ENCODE peak calls at places on chromosomes 16 and 17, in four cellular contexts. K, T, C and Q are unnamed samples.

GRCh38 chr17:7173687-7174602 is 5.2 kb downstream of the ASGR1 start:
- DNase-seq in K (no peak), T (no peak), C (no peak), Q (no peak)

GRCh38 chr17:28425206-28425605 is 19.2 kb upstream of the SLC46A1 start:
- DNase-seq in K (no peak), T (no peak), C (no peak), Q (no peak)

GRCh38 chr16:89363621-89364393 is 126.6 kb downstream of the ANKRD11 start:
- DNase-seq in K (peak; percentile 65), T (no peak), C (peak; percentile 51), Q (no peak)

GRCh38 chr17:82204831-82205719 is 7.6 kb downstream of the CCDC57 start:
- DNase-seq in K (peak; percentile 70), T (no peak), C (no peak), Q (no peak)

GRCh38 chr17:7756968-7757367 is 39.4 kb downstream of the DNAH2 start:
- DNase-seq in K (no peak), T (no peak), C (no peak), Q (no peak)

GRCh38 chr16:55499951-55500350 is 8.9 kb upstream of the LPCAT2 start:
- DNase-seq in K (no peak), T (no peak), C (no peak), Q (no peak)

GRCh38 chr16:10741844-10742243 is 1.8 kb upstream of the NUBP1 start:
- DNase-seq in K (no peak), T (no peak), C (no peak), Q (no peak)

GRCh38 chr17:44066204-44066930 is at the start of gene LSM12:
- DNase-seq in K (peak; percentile 95), T (peak; percentile 96), C (peak; percentile 90), Q (peak; percentile 68)

GRCh38 chr16:87778830-87779579 is 13.2 kb upstream of the KLHDC4 start:
- DNase-seq in K (peak; percentile 85), T (peak; percentile 85), C (peak; percentile 88), Q (peak; percentile 80)

GRCh38 chr17:28059675-28060074 is 17.2 kb downstream of the NLK start:
- DNase-seq in K (no peak), T (no peak), C (no peak), Q (no peak)

GRCh38 chr17:161481-161880 is 20.0 kb downstream of the DOC2B start:
- DNase-seq in K (no peak), T (no peak), C (no peak), Q (no peak)

GRCh38 chr17:80584171-80584905 is 39.7 kb downstream of the RPTOR start:
- DNase-seq in K (no peak), T (no peak), C (no peak), Q (no peak)

GRCh38 chr17:76171701-76172100 is 30.7 kb upstream of the FOXJ1 start:
- DNase-seq in K (no peak), T (no peak), C (no peak), Q (no peak)

GRCh38 chr17:21131090-21131616 is 4.4 kb downstream of the DHRS7B start:
- DNase-seq in K (no peak), T (no peak), C (no peak), Q (no peak)

GRCh38 chr16:11145173-11145820 is 110.7 kb downstream of the SOCS1 start:
- DNase-seq in K (no peak), T (no peak), C (no peak), Q (no peak)

GRCh38 chr17:7912927-7913524 is 3.1 kb downstream of the RNF227 start:
- DNase-seq in K (peak; percentile 79), T (peak; percentile 48), C (peak; percentile 77), Q (peak; percentile 43)

GRCh38 chr16:55710466-55710865 is 54.7 kb downstream of the SLC6A2 start:
- DNase-seq in K (no peak), T (no peak), C (no peak), Q (no peak)

GRCh38 chr17:8311131-8311790 is 1.2 kb downstream of the ARHGEF15 start:
- DNase-seq in K (no peak), T (no peak), C (no peak), Q (no peak)

GRCh38 chr17:50219345-50219744 is 17.9 kb upstream of the COL1A1 start:
- DNase-seq in K (peak; percentile 71), T (no peak), C (peak; percentile 47), Q (no peak)

GRCh38 chr17:32445075-32445427 is 741 bp downstream of the PSMD11 start:
- DNase-seq in K (peak; percentile 70), T (peak; percentile 31), C (peak; percentile 37), Q (no peak)

DNA sequence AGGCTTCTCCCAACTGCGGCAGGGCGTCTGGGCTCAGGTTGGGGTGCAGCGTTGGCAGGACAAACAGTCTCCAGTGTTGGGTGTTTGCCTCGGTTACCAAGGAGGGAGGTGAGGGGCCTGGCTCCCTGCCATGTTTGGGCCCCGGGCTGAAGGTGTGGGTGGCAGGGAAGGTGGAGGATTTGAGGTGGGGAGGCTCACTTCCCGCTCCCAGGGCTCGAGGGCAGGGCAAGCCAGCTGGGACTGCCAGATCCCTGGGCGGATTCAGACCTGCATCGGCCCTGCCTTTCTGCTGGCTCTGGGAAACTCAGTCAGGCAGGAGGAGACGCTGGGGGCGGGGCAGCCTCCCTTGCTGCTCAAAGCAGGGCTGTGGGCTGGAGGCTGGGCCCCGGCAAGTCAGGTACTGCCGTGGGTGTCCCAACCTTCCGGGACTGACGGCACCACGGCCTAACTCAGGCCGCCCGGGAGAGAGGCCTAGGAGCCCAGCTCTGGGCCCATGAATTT is 31.3 kb upstream of the KRT17 start:
- DNase-seq in K (no peak), T (no peak), C (no peak), Q (no peak)
- TF ChIP-seq MYC in K (no peak), T (no peak), C (no peak), Q (no peak)

DNA sequence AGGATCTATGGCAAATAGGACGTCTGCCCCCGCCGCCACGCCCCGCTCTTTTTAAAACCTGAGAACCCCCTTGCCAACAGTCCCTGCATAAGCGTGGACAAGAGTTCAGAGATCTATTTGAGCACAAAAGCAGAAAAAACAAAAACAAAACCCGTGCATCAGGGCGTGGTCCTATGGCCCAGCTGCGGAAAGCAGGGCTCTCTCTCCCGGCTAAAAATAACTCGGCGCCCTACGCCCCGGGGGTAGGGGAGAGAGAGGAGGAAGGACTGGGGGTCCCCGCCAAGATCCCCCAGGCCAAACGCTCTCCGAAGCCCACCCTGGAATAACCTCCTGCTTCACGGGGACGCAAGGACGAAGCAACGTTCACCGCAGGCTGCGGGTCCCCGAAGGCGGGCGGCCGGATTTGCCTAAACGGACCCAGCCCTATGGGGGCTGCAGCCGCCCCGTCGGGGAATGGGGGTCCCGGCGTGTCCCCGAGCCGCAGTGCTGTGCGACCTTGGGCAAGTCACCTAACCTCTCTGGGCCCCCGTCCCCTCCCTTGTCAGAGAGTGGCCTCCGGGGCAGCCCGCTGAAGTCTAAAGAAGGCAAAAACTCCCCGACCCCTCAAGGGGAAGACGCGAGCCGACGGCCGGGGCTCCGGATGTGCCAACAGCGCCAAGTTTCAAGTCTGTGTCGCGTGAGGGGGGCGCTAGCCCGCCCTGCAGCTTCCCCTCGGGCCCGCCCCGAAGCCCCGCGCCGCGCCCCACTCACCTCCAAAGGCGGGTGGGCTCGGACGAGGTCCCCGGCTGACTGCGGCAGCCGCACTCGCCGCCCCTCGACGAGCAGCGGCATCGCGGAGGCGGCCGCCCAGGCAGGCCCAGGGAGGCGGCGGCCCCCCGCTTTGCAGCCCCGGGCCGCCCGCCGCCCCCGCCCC is 477 bp downstream of the NTAN1 start:
- DNase-seq in K (peak; percentile 30), T (peak; percentile 27), C (peak; percentile 34), Q (no peak)
- TF ChIP-seq RAD21 in K (no peak), T (no peak), C (no peak), Q (no peak)

GRCh38 chr17:40110026-40110425 is 9.6 kb upstream of the NR1D1 start:
- DNase-seq in K (no peak), T (no peak), C (no peak), Q (no peak)

GRCh38 chr17:40107266-40107980 is 7.0 kb upstream of the NR1D1 start:
- DNase-seq in K (no peak), T (no peak), C (peak; percentile 41), Q (no peak)

GRCh38 chr17:40110457-40110856 is 10.1 kb upstream of the NR1D1 start:
- DNase-seq in K (no peak), T (no peak), C (no peak), Q (no peak)

GRCh38 chr17:40111221-40112128 is 10.3 kb upstream of the MSL1 start:
- DNase-seq in K (peak; percentile 99), T (peak; percentile 91), C (peak; percentile 95), Q (no peak)

GRCh38 chr17:40109471-40109824 is 9.1 kb upstream of the NR1D1 start:
- DNase-seq in K (no peak), T (no peak), C (peak; percentile 57), Q (no peak)
- TF ChIP-seq MYC in K (no peak), T (no peak), C (no peak), Q (no peak)

GRCh38 chr16:57152096-57153093 is 33.4 kb downstream of the PSME3IP1 start:
- DNase-seq in K (no peak), T (no peak), C (peak; percentile 27), Q (no peak)
- TF ChIP-seq RAD21 in K (no peak), T (no peak), C (no peak), Q (no peak)

DNA sequence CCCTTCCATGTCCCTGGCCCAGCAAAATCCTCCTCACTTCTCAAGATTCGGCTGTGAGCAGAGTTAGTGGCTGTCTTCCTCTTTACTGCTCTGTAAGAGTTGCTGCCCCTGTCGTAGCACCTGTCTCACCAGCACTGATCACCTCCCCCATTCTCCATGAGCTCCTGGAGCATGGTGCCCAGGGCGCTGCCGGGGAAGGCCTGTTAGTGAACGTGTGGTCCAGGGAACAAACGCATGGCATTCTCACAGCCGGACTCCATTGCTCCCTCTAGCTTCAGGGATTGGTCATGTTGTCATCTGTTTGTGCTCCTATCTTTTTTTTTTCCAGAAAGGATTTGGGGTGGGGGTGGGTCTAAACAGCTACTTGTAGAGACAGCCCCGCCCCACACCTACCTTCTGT is 141.2 kb downstream of the CMIP start:
- DNase-seq in K (no peak), T (peak; percentile 73), C (peak; percentile 50), Q (no peak)
- TF ChIP-seq MYC in K (no peak), T (no peak), C (no peak), Q (no peak)

GRCh38 chr17:69870091-69870530 is 204.9 kb upstream of the KCNJ16 start:
- DNase-seq in K (no peak), T (no peak), C (no peak), Q (no peak)
- TF ChIP-seq RAD21 in K (no peak), T (no peak), C (no peak), Q (no peak)

DNA sequence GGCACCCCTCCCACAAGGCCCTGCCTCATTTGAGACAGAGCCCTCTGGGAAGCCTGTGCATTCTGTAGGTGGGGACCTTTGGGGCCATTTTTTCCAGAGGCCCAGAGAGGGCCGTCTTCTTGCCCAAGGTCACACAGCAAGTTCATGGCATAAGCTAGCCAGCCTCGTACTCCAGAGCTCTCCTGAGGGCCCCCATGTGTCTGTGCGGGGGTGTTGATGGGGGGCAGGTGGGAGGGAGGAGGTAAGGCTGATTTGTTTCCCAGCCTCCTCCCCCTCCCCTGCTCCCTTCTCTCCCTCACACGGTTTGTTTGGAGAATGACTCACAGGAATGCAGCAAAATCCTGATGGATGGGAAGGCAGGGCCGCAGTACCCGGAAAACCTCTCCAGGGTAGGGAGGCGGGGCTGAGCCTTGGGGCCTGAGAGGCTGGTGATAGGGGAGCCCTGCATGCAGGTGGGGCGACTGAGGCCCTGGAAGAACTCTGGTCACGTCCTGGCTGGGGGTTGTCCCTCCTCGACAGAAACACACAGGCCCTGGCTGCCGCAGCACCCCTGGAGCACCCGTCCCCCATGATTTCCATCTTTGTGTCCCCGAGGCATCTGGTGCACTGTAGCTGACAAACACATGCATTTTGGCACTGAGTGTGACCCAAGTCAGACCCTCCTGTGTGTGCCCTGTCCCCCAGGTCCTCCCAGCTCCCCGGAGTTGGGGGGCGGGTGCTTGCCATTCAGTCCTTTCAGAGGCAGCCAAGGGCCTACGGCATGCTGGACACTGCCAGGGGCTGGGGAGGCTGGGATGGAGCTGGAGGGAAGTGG is 29.7 kb downstream of the RAI1 start:
- DNase-seq in K (peak; percentile 99), T (peak; percentile 31), C (peak; percentile 94), Q (no peak)
- TF ChIP-seq MYC in K (peak; percentile 20), T (no peak), C (peak; percentile 37), Q (no peak)

GRCh38 chr16:67104061-67104460 is 5.7 kb upstream of the PHAF1 start:
- DNase-seq in K (no peak), T (no peak), C (peak; percentile 68), Q (no peak)
- TF ChIP-seq RAD21 in K (no peak), T (peak; percentile 46), C (peak; percentile 71), Q (no peak)